ENCODE peak calls at places on chromosome 20, in ten cellular contexts. One of them, this sample, is unnamed.

GRCh38 chr20:49290608-49291191 is 12.8 kb upstream of the ZNFX1 start:
- DNase-seq in ACHN: no peak
- DNase-seq in NCI-H1436: no peak
- DNase-seq in small intestine: no peak
- DNase-seq in kidney glomerular epithelial cell: no peak
- DNase-seq in CD8-positive, alpha-beta T cell: no peak
- DNase-seq in fibroblast of the conjunctiva: no peak
- DNase-seq in H7: no peak
- DNase-seq in occipital lobe: no peak
- DNase-seq in stimulated activated CD4-positive, alpha-beta T cell treated with anti-CD3 and anti-CD28 coated beads, Interleukin-1b, Interleukin-23, amount 100 ng/mL, for 1 hour: no peak
- DNase-seq in this sample: no peak

GRCh38 chr20:20699144-20699543 is 13.3 kb downstream of the RALGAPA2 start:
- DNase-seq in ACHN: no peak
- DNase-seq in NCI-H1436: no peak
- DNase-seq in small intestine: no peak
- DNase-seq in kidney glomerular epithelial cell: no peak
- DNase-seq in CD8-positive, alpha-beta T cell: no peak
- DNase-seq in fibroblast of the conjunctiva: no peak
- DNase-seq in H7: no peak
- DNase-seq in occipital lobe: no peak
- DNase-seq in stimulated activated CD4-positive, alpha-beta T cell treated with anti-CD3 and anti-CD28 coated beads, Interleukin-1b, Interleukin-23, amount 100 ng/mL, for 1 hour: no peak
- DNase-seq in this sample: no peak

GRCh38 chr20:25274891-25275812 is 27.3 kb downstream of the PYGB start:
- DNase-seq in ACHN: no peak
- DNase-seq in NCI-H1436: no peak
- DNase-seq in small intestine: no peak
- DNase-seq in kidney glomerular epithelial cell: no peak
- DNase-seq in CD8-positive, alpha-beta T cell: no peak
- DNase-seq in fibroblast of the conjunctiva: no peak
- DNase-seq in H7: peak
- DNase-seq in occipital lobe: no peak
- DNase-seq in stimulated activated CD4-positive, alpha-beta T cell treated with anti-CD3 and anti-CD28 coated beads, Interleukin-1b, Interleukin-23, amount 100 ng/mL, for 1 hour: no peak
- DNase-seq in this sample: no peak

GRCh38 chr20:53959849-53960585 is 110.4 kb downstream of the BCAS1 start:
- DNase-seq in ACHN: no peak
- DNase-seq in NCI-H1436: no peak
- DNase-seq in small intestine: no peak
- DNase-seq in kidney glomerular epithelial cell: peak
- DNase-seq in CD8-positive, alpha-beta T cell: no peak
- DNase-seq in fibroblast of the conjunctiva: peak
- DNase-seq in H7: no peak
- DNase-seq in occipital lobe: no peak
- DNase-seq in stimulated activated CD4-positive, alpha-beta T cell treated with anti-CD3 and anti-CD28 coated beads, Interleukin-1b, Interleukin-23, amount 100 ng/mL, for 1 hour: no peak
- DNase-seq in this sample: no peak

GRCh38 chr20:22691369-22692118 is 107.2 kb upstream of the FOXA2 start:
- DNase-seq in ACHN: peak
- DNase-seq in NCI-H1436: peak
- DNase-seq in small intestine: peak
- DNase-seq in kidney glomerular epithelial cell: peak
- DNase-seq in CD8-positive, alpha-beta T cell: peak
- DNase-seq in fibroblast of the conjunctiva: peak
- DNase-seq in H7: peak
- DNase-seq in occipital lobe: peak
- DNase-seq in stimulated activated CD4-positive, alpha-beta T cell treated with anti-CD3 and anti-CD28 coated beads, Interleukin-1b, Interleukin-23, amount 100 ng/mL, for 1 hour: no peak
- DNase-seq in this sample: peak

GRCh38 chr20:24776755-24777271 is 172.3 kb upstream of the CST7 start:
- DNase-seq in ACHN: no peak
- DNase-seq in NCI-H1436: no peak
- DNase-seq in small intestine: no peak
- DNase-seq in kidney glomerular epithelial cell: no peak
- DNase-seq in CD8-positive, alpha-beta T cell: no peak
- DNase-seq in fibroblast of the conjunctiva: no peak
- DNase-seq in H7: no peak
- DNase-seq in occipital lobe: no peak
- DNase-seq in stimulated activated CD4-positive, alpha-beta T cell treated with anti-CD3 and anti-CD28 coated beads, Interleukin-1b, Interleukin-23, amount 100 ng/mL, for 1 hour: no peak
- DNase-seq in this sample: no peak

GRCh38 chr20:48826883-48827771 is 672 bp downstream of the PREX1 start:
- DNase-seq in ACHN: peak
- DNase-seq in NCI-H1436: no peak
- DNase-seq in small intestine: no peak
- DNase-seq in kidney glomerular epithelial cell: no peak
- DNase-seq in CD8-positive, alpha-beta T cell: peak
- DNase-seq in fibroblast of the conjunctiva: no peak
- DNase-seq in H7: peak
- DNase-seq in occipital lobe: peak
- DNase-seq in stimulated activated CD4-positive, alpha-beta T cell treated with anti-CD3 and anti-CD28 coated beads, Interleukin-1b, Interleukin-23, amount 100 ng/mL, for 1 hour: no peak
- DNase-seq in this sample: no peak

GRCh38 chr20:15702161-15702560 is 871.1 kb downstream of the KIF16B start:
- DNase-seq in ACHN: no peak
- DNase-seq in NCI-H1436: no peak
- DNase-seq in small intestine: no peak
- DNase-seq in kidney glomerular epithelial cell: no peak
- DNase-seq in CD8-positive, alpha-beta T cell: no peak
- DNase-seq in fibroblast of the conjunctiva: no peak
- DNase-seq in H7: no peak
- DNase-seq in occipital lobe: no peak
- DNase-seq in stimulated activated CD4-positive, alpha-beta T cell treated with anti-CD3 and anti-CD28 coated beads, Interleukin-1b, Interleukin-23, amount 100 ng/mL, for 1 hour: no peak
- DNase-seq in this sample: no peak

GRCh38 chr20:16580127-16580526 is 6.9 kb upstream of the KIF16B start:
- DNase-seq in ACHN: no peak
- DNase-seq in NCI-H1436: no peak
- DNase-seq in small intestine: peak
- DNase-seq in kidney glomerular epithelial cell: peak
- DNase-seq in CD8-positive, alpha-beta T cell: no peak
- DNase-seq in fibroblast of the conjunctiva: peak
- DNase-seq in H7: no peak
- DNase-seq in occipital lobe: no peak
- DNase-seq in stimulated activated CD4-positive, alpha-beta T cell treated with anti-CD3 and anti-CD28 coated beads, Interleukin-1b, Interleukin-23, amount 100 ng/mL, for 1 hour: no peak
- DNase-seq in this sample: no peak

GRCh38 chr20:34579191-34579661 is 20.7 kb downstream of the MAP1LC3A start:
- DNase-seq in ACHN: peak
- DNase-seq in NCI-H1436: no peak
- DNase-seq in small intestine: peak
- DNase-seq in kidney glomerular epithelial cell: peak
- DNase-seq in CD8-positive, alpha-beta T cell: no peak
- DNase-seq in fibroblast of the conjunctiva: peak
- DNase-seq in H7: no peak
- DNase-seq in occipital lobe: peak
- DNase-seq in stimulated activated CD4-positive, alpha-beta T cell treated with anti-CD3 and anti-CD28 coated beads, Interleukin-1b, Interleukin-23, amount 100 ng/mL, for 1 hour: no peak
- DNase-seq in this sample: no peak

GRCh38 chr20:5127859-5128409 is 1.1 kb downstream of the CDS2 start:
- DNase-seq in ACHN: no peak
- DNase-seq in NCI-H1436: no peak
- DNase-seq in small intestine: no peak
- DNase-seq in kidney glomerular epithelial cell: no peak
- DNase-seq in CD8-positive, alpha-beta T cell: no peak
- DNase-seq in fibroblast of the conjunctiva: no peak
- DNase-seq in H7: no peak
- DNase-seq in occipital lobe: no peak
- DNase-seq in stimulated activated CD4-positive, alpha-beta T cell treated with anti-CD3 and anti-CD28 coated beads, Interleukin-1b, Interleukin-23, amount 100 ng/mL, for 1 hour: no peak
- DNase-seq in this sample: no peak

GRCh38 chr20:37344506-37345338 is 1.2 kb upstream of the SRC start:
- DNase-seq in ACHN: peak
- DNase-seq in NCI-H1436: no peak
- DNase-seq in small intestine: peak
- DNase-seq in kidney glomerular epithelial cell: peak
- DNase-seq in CD8-positive, alpha-beta T cell: no peak
- DNase-seq in fibroblast of the conjunctiva: no peak
- DNase-seq in H7: peak
- DNase-seq in occipital lobe: no peak
- DNase-seq in stimulated activated CD4-positive, alpha-beta T cell treated with anti-CD3 and anti-CD28 coated beads, Interleukin-1b, Interleukin-23, amount 100 ng/mL, for 1 hour: no peak
- DNase-seq in this sample: peak

GRCh38 chr20:38609828-38610227 is 8.2 kb downstream of the ARHGAP40 start:
- DNase-seq in ACHN: no peak
- DNase-seq in NCI-H1436: no peak
- DNase-seq in small intestine: no peak
- DNase-seq in kidney glomerular epithelial cell: no peak
- DNase-seq in CD8-positive, alpha-beta T cell: no peak
- DNase-seq in fibroblast of the conjunctiva: no peak
- DNase-seq in H7: peak
- DNase-seq in occipital lobe: no peak
- DNase-seq in stimulated activated CD4-positive, alpha-beta T cell treated with anti-CD3 and anti-CD28 coated beads, Interleukin-1b, Interleukin-23, amount 100 ng/mL, for 1 hour: no peak
- DNase-seq in this sample: no peak

GRCh38 chr20:62088258-62089127 is 22.8 kb upstream of the TAF4 start:
- DNase-seq in ACHN: peak
- DNase-seq in NCI-H1436: no peak
- DNase-seq in small intestine: peak
- DNase-seq in kidney glomerular epithelial cell: peak
- DNase-seq in CD8-positive, alpha-beta T cell: peak
- DNase-seq in fibroblast of the conjunctiva: peak
- DNase-seq in H7: no peak
- DNase-seq in occipital lobe: no peak
- DNase-seq in stimulated activated CD4-positive, alpha-beta T cell treated with anti-CD3 and anti-CD28 coated beads, Interleukin-1b, Interleukin-23, amount 100 ng/mL, for 1 hour: no peak
- DNase-seq in this sample: no peak

GRCh38 chr20:63751471-63752271 is 12.1 kb downstream of the SLC2A4RG start:
- DNase-seq in ACHN: no peak
- DNase-seq in NCI-H1436: peak
- DNase-seq in small intestine: no peak
- DNase-seq in kidney glomerular epithelial cell: no peak
- DNase-seq in CD8-positive, alpha-beta T cell: peak
- DNase-seq in fibroblast of the conjunctiva: no peak
- DNase-seq in H7: peak
- DNase-seq in occipital lobe: no peak
- DNase-seq in stimulated activated CD4-positive, alpha-beta T cell treated with anti-CD3 and anti-CD28 coated beads, Interleukin-1b, Interleukin-23, amount 100 ng/mL, for 1 hour: no peak
- DNase-seq in this sample: no peak

GRCh38 chr20:6079011-6079410 is 25.2 kb upstream of the LRRN4 start:
- DNase-seq in ACHN: no peak
- DNase-seq in NCI-H1436: no peak
- DNase-seq in small intestine: no peak
- DNase-seq in kidney glomerular epithelial cell: no peak
- DNase-seq in CD8-positive, alpha-beta T cell: no peak
- DNase-seq in fibroblast of the conjunctiva: no peak
- DNase-seq in H7: no peak
- DNase-seq in occipital lobe: no peak
- DNase-seq in stimulated activated CD4-positive, alpha-beta T cell treated with anti-CD3 and anti-CD28 coated beads, Interleukin-1b, Interleukin-23, amount 100 ng/mL, for 1 hour: no peak
- DNase-seq in this sample: no peak

GRCh38 chr20:53303361-53303760 is 290.3 kb downstream of the ZNF217 start:
- DNase-seq in ACHN: no peak
- DNase-seq in NCI-H1436: no peak
- DNase-seq in small intestine: no peak
- DNase-seq in kidney glomerular epithelial cell: no peak
- DNase-seq in CD8-positive, alpha-beta T cell: no peak
- DNase-seq in fibroblast of the conjunctiva: no peak
- DNase-seq in H7: no peak
- DNase-seq in occipital lobe: no peak
- DNase-seq in stimulated activated CD4-positive, alpha-beta T cell treated with anti-CD3 and anti-CD28 coated beads, Interleukin-1b, Interleukin-23, amount 100 ng/mL, for 1 hour: no peak
- DNase-seq in this sample: no peak

GRCh38 chr20:52379723-52380336 is 188.3 kb upstream of the ZFP64 start:
- DNase-seq in ACHN: peak
- DNase-seq in NCI-H1436: no peak
- DNase-seq in small intestine: peak
- DNase-seq in kidney glomerular epithelial cell: peak
- DNase-seq in CD8-positive, alpha-beta T cell: no peak
- DNase-seq in fibroblast of the conjunctiva: no peak
- DNase-seq in H7: peak
- DNase-seq in occipital lobe: no peak
- DNase-seq in stimulated activated CD4-positive, alpha-beta T cell treated with anti-CD3 and anti-CD28 coated beads, Interleukin-1b, Interleukin-23, amount 100 ng/mL, for 1 hour: no peak
- DNase-seq in this sample: no peak

GRCh38 chr20:3980260-3981131 is 34.9 kb downstream of the RNF24 start:
- DNase-seq in ACHN: peak
- DNase-seq in NCI-H1436: no peak
- DNase-seq in small intestine: peak
- DNase-seq in kidney glomerular epithelial cell: peak
- DNase-seq in CD8-positive, alpha-beta T cell: no peak
- DNase-seq in fibroblast of the conjunctiva: peak
- DNase-seq in H7: peak
- DNase-seq in occipital lobe: no peak
- DNase-seq in stimulated activated CD4-positive, alpha-beta T cell treated with anti-CD3 and anti-CD28 coated beads, Interleukin-1b, Interleukin-23, amount 100 ng/mL, for 1 hour: no peak
- DNase-seq in this sample: no peak

GRCh38 chr20:56003966-56004365 is 1.4 kb downstream of the CBLN4 start:
- DNase-seq in ACHN: no peak
- DNase-seq in NCI-H1436: no peak
- DNase-seq in small intestine: no peak
- DNase-seq in kidney glomerular epithelial cell: no peak
- DNase-seq in CD8-positive, alpha-beta T cell: no peak
- DNase-seq in fibroblast of the conjunctiva: no peak
- DNase-seq in H7: peak
- DNase-seq in occipital lobe: peak
- DNase-seq in stimulated activated CD4-positive, alpha-beta T cell treated with anti-CD3 and anti-CD28 coated beads, Interleukin-1b, Interleukin-23, amount 100 ng/mL, for 1 hour: no peak
- DNase-seq in this sample: no peak

GRCh38 chr20:48178607-48179006 is 393.3 kb upstream of the SULF2 start:
- DNase-seq in ACHN: no peak
- DNase-seq in NCI-H1436: no peak
- DNase-seq in small intestine: no peak
- DNase-seq in kidney glomerular epithelial cell: no peak
- DNase-seq in CD8-positive, alpha-beta T cell: no peak
- DNase-seq in fibroblast of the conjunctiva: no peak
- DNase-seq in H7: peak
- DNase-seq in occipital lobe: no peak
- DNase-seq in stimulated activated CD4-positive, alpha-beta T cell treated with anti-CD3 and anti-CD28 coated beads, Interleukin-1b, Interleukin-23, amount 100 ng/mL, for 1 hour: no peak
- DNase-seq in this sample: no peak

GRCh38 chr20:49595811-49596545 is 28.0 kb upstream of the PTGIS start:
- DNase-seq in ACHN: peak
- DNase-seq in NCI-H1436: no peak
- DNase-seq in small intestine: no peak
- DNase-seq in kidney glomerular epithelial cell: peak
- DNase-seq in CD8-positive, alpha-beta T cell: no peak
- DNase-seq in fibroblast of the conjunctiva: peak
- DNase-seq in H7: no peak
- DNase-seq in occipital lobe: no peak
- DNase-seq in stimulated activated CD4-positive, alpha-beta T cell treated with anti-CD3 and anti-CD28 coated beads, Interleukin-1b, Interleukin-23, amount 100 ng/mL, for 1 hour: no peak
- DNase-seq in this sample: no peak

GRCh38 chr20:34525709-34526416 is 9.6 kb downstream of the DYNLRB1 start:
- DNase-seq in ACHN: peak
- DNase-seq in NCI-H1436: no peak
- DNase-seq in small intestine: peak
- DNase-seq in kidney glomerular epithelial cell: peak
- DNase-seq in CD8-positive, alpha-beta T cell: no peak
- DNase-seq in fibroblast of the conjunctiva: peak
- DNase-seq in H7: peak
- DNase-seq in occipital lobe: peak
- DNase-seq in stimulated activated CD4-positive, alpha-beta T cell treated with anti-CD3 and anti-CD28 coated beads, Interleukin-1b, Interleukin-23, amount 100 ng/mL, for 1 hour: no peak
- DNase-seq in this sample: no peak

GRCh38 chr20:56420940-56421688 is 9.1 kb downstream of the CASS4 start:
- DNase-seq in ACHN: peak
- DNase-seq in NCI-H1436: no peak
- DNase-seq in small intestine: no peak
- DNase-seq in kidney glomerular epithelial cell: peak
- DNase-seq in CD8-positive, alpha-beta T cell: no peak
- DNase-seq in fibroblast of the conjunctiva: no peak
- DNase-seq in H7: no peak
- DNase-seq in occipital lobe: no peak
- DNase-seq in stimulated activated CD4-positive, alpha-beta T cell treated with anti-CD3 and anti-CD28 coated beads, Interleukin-1b, Interleukin-23, amount 100 ng/mL, for 1 hour: no peak
- DNase-seq in this sample: no peak

GRCh38 chr20:12028771-12029170 is 111.1 kb downstream of the BTBD3 start:
- DNase-seq in ACHN: no peak
- DNase-seq in NCI-H1436: no peak
- DNase-seq in small intestine: no peak
- DNase-seq in kidney glomerular epithelial cell: no peak
- DNase-seq in CD8-positive, alpha-beta T cell: no peak
- DNase-seq in fibroblast of the conjunctiva: no peak
- DNase-seq in H7: no peak
- DNase-seq in occipital lobe: no peak
- DNase-seq in stimulated activated CD4-positive, alpha-beta T cell treated with anti-CD3 and anti-CD28 coated beads, Interleukin-1b, Interleukin-23, amount 100 ng/mL, for 1 hour: no peak
- DNase-seq in this sample: no peak

GRCh38 chr20:891121-892080 is 24.7 kb downstream of the ANGPT4 start:
- DNase-seq in ACHN: peak
- DNase-seq in NCI-H1436: no peak
- DNase-seq in small intestine: no peak
- DNase-seq in kidney glomerular epithelial cell: peak
- DNase-seq in CD8-positive, alpha-beta T cell: no peak
- DNase-seq in fibroblast of the conjunctiva: no peak
- DNase-seq in H7: no peak
- DNase-seq in occipital lobe: peak
- DNase-seq in stimulated activated CD4-positive, alpha-beta T cell treated with anti-CD3 and anti-CD28 coated beads, Interleukin-1b, Interleukin-23, amount 100 ng/mL, for 1 hour: no peak
- DNase-seq in this sample: no peak

GRCh38 chr20:1900321-1900791 is 5.1 kb downstream of the SIRPA start:
- DNase-seq in ACHN: peak
- DNase-seq in NCI-H1436: peak
- DNase-seq in small intestine: peak
- DNase-seq in kidney glomerular epithelial cell: peak
- DNase-seq in CD8-positive, alpha-beta T cell: no peak
- DNase-seq in fibroblast of the conjunctiva: peak
- DNase-seq in H7: peak
- DNase-seq in occipital lobe: peak
- DNase-seq in stimulated activated CD4-positive, alpha-beta T cell treated with anti-CD3 and anti-CD28 coated beads, Interleukin-1b, Interleukin-23, amount 100 ng/mL, for 1 hour: no peak
- DNase-seq in this sample: peak

GRCh38 chr20:45114465-45115385 is at the start of gene WFDC5:
- DNase-seq in ACHN: no peak
- DNase-seq in NCI-H1436: no peak
- DNase-seq in small intestine: no peak
- DNase-seq in kidney glomerular epithelial cell: no peak
- DNase-seq in CD8-positive, alpha-beta T cell: peak
- DNase-seq in fibroblast of the conjunctiva: no peak
- DNase-seq in H7: peak
- DNase-seq in occipital lobe: no peak
- DNase-seq in stimulated activated CD4-positive, alpha-beta T cell treated with anti-CD3 and anti-CD28 coated beads, Interleukin-1b, Interleukin-23, amount 100 ng/mL, for 1 hour: no peak
- DNase-seq in this sample: no peak